ENCODE peak calls at places on chromosomes 3 and 15, in four cellular contexts. S is neural crest cell, B is psoas muscle, I is right lobe of liver. U is an unnamed sample.

GRCh38 chr15:37136666-37137065 is 36.3 kb upstream of the MEIS2 start:
- DNase-seq in S (no peak), B (no peak), I (no peak), U (no peak)

GRCh38 chr15:99487337-99487730 is 78.5 kb upstream of the MEF2A start:
- DNase-seq in S (no peak), B (no peak), I (no peak), U (no peak)

GRCh38 chr3:46908986-46909534 is 31.5 kb downstream of the PTH1R start:
- DNase-seq in S (no peak), B (no peak), I (no peak), U (peak)

GRCh38 chr3:125137432-125138033 is 75.0 kb downstream of the SLC12A8 start:
- DNase-seq in S (no peak), B (peak), I (no peak), U (no peak)

GRCh38 chr3:117853923-117854322 is 1144.3 kb downstream of the TUSC7 start:
- DNase-seq in S (no peak), B (no peak), I (no peak), U (no peak)

GRCh38 chr3:194069421-194070219 is 66.3 kb upstream of the HES1 start:
- DNase-seq in S (no peak), B (no peak), I (peak), U (no peak)

GRCh38 chr3:21621396-21621695 is 129.7 kb downstream of the ZNF385D start:
- DNase-seq in S (no peak), B (no peak), I (no peak), U (no peak)

GRCh38 chr3:34237946-34238345 is 439.5 kb downstream of the PDCD6IP start:
- DNase-seq in S (no peak), B (no peak), I (no peak), U (no peak)

GRCh38 chr3:31105011-31105410 is 210.6 kb upstream of the GADL1 start:
- DNase-seq in S (no peak), B (no peak), I (no peak), U (no peak)

GRCh38 chr15:31265871-31266711 is 60.5 kb upstream of the KLF13 start:
- DNase-seq in S (no peak), B (peak), I (peak), U (peak)

GRCh38 chr3:176935524-176935923 is 261.8 kb downstream of the TBL1XR1 start:
- DNase-seq in S (no peak), B (no peak), I (no peak), U (no peak)

GRCh38 chr15:93478922-93479321 is 389.9 kb upstream of the RGMA start:
- DNase-seq in S (no peak), B (no peak), I (no peak), U (no peak)

DNA sequence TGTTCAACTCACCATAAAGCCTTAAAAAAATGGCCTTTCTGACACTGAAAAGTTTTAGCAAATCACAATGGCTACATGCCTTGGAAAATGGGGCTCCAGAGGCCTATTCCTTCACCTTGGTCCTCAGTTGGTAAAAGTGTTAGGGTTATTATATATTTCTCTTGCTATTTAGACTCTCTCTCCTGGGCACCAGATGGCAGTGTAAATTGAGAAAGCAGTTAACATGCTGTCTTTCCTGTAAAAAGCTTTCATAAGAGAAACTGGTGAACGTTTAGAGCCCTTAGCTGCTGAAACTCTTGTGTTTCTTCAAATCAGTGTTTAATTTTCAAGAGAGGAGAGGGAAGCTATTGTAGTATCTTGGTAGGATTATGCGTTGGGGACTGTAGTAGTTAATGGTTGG is 89.9 kb downstream of the LRTM1 start:
- DNase-seq in S (no peak), B (no peak), I (no peak), U (no peak)
- TF ChIP-seq CTCF in S (peak), B (no peak), I (no peak), U (no peak)

DNA sequence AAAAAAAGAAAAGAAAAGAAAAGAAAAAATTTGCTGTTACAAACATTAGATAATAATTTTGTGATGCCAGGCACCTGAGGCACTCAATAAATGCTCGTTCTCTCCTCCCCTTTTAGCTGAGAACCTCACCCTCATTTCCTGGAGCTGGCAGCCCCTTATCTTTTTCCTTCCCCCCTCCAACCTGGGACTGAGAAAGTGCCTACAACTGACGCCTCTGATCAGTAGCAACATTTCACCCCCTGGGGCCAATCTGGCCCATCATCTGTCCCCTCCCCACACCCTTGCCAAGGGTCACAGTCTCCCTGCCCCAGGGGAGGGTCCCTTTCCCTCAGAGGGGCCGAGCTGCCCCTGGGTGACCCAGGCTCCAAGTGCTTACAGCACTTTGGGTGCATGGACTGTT is 12.6 kb upstream of the RNU6-1 start:
- DNase-seq in S (no peak), B (no peak), I (no peak), U (no peak)
- TF ChIP-seq CTCF in S (no peak), B (no peak), I (no peak), U (no peak)

DNA sequence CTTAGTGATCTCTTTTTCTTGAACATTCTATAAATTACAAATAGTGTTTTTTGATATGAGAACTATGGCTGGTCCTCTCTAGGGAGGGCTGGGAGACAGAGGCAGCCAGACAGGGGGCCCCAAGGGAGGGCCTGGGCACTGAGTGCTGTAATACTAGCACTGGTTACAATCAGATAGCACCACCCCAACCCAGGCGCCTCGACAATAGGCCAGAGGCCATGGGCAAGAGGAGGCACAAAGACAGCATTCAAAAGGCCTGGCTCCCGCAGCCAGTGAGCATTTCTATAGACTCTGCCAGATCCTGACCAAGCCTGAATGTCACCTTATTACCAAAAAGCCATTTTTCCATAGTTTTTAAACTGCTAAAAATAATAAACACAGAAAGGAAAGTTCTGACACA is 158.5 kb downstream of the THRB start:
- DNase-seq in S (no peak), B (no peak), I (no peak), U (no peak)
- TF ChIP-seq CTCF in S (no peak), B (no peak), I (no peak), U (no peak)

DNA sequence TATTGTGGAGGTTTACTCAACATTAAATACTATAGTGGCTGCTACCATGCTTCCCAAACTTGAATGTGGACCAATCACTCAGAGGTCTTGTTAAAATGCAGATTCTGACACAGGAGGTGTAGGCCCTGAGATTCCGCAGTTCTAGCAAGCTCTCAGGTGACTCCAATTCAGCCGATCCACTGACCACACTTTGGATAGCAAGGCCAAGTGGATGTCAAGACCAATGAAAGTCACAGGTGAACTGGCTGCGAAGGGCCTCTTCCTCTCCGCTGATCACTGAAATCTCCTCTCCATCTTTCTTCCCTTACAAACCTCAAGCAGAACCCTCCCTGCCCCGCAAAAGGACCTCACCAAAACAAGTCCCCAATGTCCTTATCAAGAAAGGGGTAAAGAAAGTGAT is 9.2 kb upstream of the CHST2 start:
- DNase-seq in S (no peak), B (no peak), I (no peak), U (no peak)
- TF ChIP-seq CTCF in S (no peak), B (no peak), I (no peak), U (no peak)

GRCh38 chr15:52343831-52344230 is 48.2 kb upstream of the MYO5C start:
- DNase-seq in S (no peak), B (no peak), I (no peak), U (no peak)
- TF ChIP-seq CTCF in S (no peak), B (no peak), I (no peak), U (no peak)

GRCh38 chr15:77696006-77696631 is 63.4 kb upstream of the LINGO1 start:
- DNase-seq in S (no peak), B (peak), I (no peak), U (no peak)

GRCh38 chr15:77695548-77695947 is 62.8 kb upstream of the LINGO1 start:
- DNase-seq in S (no peak), B (peak), I (no peak), U (no peak)

GRCh38 chr15:77691607-77692006 is 58.9 kb upstream of the LINGO1 start:
- DNase-seq in S (no peak), B (no peak), I (no peak), U (no peak)

GRCh38 chr15:77692614-77693013 is 59.9 kb upstream of the LINGO1 start:
- DNase-seq in S (no peak), B (peak), I (no peak), U (no peak)

GRCh38 chr15:77693576-77693975 is 60.9 kb upstream of the LINGO1 start:
- DNase-seq in S (no peak), B (peak), I (no peak), U (no peak)
- TF ChIP-seq CTCF in S (no peak), B (no peak), I (no peak), U (no peak)

GRCh38 chr15:41020311-41020710 is 67.0 kb downstream of the CHAC1 start:
- DNase-seq in S (no peak), B (no peak), I (no peak), U (no peak)

GRCh38 chr15:41020829-41021228 is 67.6 kb downstream of the CHAC1 start:
- DNase-seq in S (no peak), B (no peak), I (no peak), U (no peak)

GRCh38 chr15:41019174-41019573 is 65.9 kb downstream of the CHAC1 start:
- DNase-seq in S (no peak), B (no peak), I (no peak), U (no peak)

GRCh38 chr15:41017051-41017735 is 63.9 kb downstream of the CHAC1 start:
- DNase-seq in S (no peak), B (no peak), I (no peak), U (no peak)

DNA sequence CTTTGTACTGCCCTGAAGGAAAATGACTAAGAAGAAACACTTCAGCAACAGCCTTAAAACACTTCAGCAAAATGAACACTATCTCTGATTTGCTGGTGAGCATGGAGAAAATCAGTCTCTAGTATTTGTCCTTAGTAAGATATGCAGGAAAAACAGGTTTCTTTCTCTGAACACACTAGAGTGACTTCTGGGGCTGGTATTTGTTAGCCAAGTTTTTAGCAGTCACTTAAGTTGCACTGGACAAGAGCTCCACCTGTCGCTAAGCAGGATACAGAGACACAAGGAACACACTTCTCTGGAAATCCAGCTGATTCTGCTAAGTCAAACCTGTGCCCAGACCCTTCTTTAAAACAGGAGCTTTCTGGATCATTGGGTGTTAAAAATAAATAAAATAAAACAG is 65.3 kb downstream of the CHAC1 start:
- DNase-seq in S (no peak), B (no peak), I (no peak), U (no peak)
- TF ChIP-seq CTCF in S (no peak), B (peak), I (peak), U (peak)

GRCh38 chr3:138949002-138949418 is 2.0 kb downstream of the FOXL2NB start:
- DNase-seq in S (no peak), B (no peak), I (no peak), U (no peak)

GRCh38 chr3:138950701-138951100 is 3.7 kb downstream of the FOXL2NB start:
- DNase-seq in S (no peak), B (no peak), I (no peak), U (no peak)

GRCh38 chr3:138949445-138950005 is 2.5 kb downstream of the FOXL2NB start:
- DNase-seq in S (no peak), B (no peak), I (no peak), U (no peak)

GRCh38 chr3:138948371-138949001 is 1.5 kb downstream of the FOXL2NB start:
- DNase-seq in S (no peak), B (no peak), I (no peak), U (no peak)

GRCh38 chr3:138950006-138950644 is 3.1 kb downstream of the FOXL2NB start:
- DNase-seq in S (no peak), B (no peak), I (no peak), U (no peak)
- TF ChIP-seq CTCF in S (no peak), B (no peak), I (no peak), U (no peak)

U was measured in lower lobe of right lung.